ENCODE peak calls at places on chromosome 6, in seven cellular contexts. O, D, T, F, I, H and C are unnamed samples.

GRCh38 chr6:17352302-17352701 is 41.1 kb upstream of the CAP2 start:
- DNase-seq in O (no peak), D (no peak), T (no peak), F (no peak), I (no peak), H (no peak), C (no peak)

GRCh38 chr6:53975966-53976610 is 135.2 kb upstream of the MLIP start:
- DNase-seq in O (no peak), D (no peak), T (no peak), F (no peak), I (no peak), H (no peak), C (no peak)

GRCh38 chr6:166615059-166615770 is 11.8 kb downstream of the RPS6KA2 start:
- DNase-seq in O (no peak), D (no peak), T (no peak), F (no peak), I (no peak), H (no peak), C (no peak)

GRCh38 chr6:514396-514973 is 122.9 kb downstream of the IRF4 start:
- DNase-seq in O (no peak), D (no peak), T (no peak), F (no peak), I (no peak), H (no peak), C (no peak)

GRCh38 chr6:41789937-41790502 is 2.5 kb downstream of the TOMM6 start:
- DNase-seq in O (no peak), D (no peak), T (no peak), F (no peak), I (no peak), H (no peak), C (no peak)

GRCh38 chr6:144284753-144285547 is at the start of gene UTRN:
- DNase-seq in O (peak; percentile 74), D (peak; percentile 59), T (peak; percentile 73), F (peak; percentile 44), I (peak; percentile 71), H (peak; percentile 20), C (peak; percentile 86)

GRCh38 chr6:56334937-56335336 is 87.6 kb upstream of the COL21A1 start:
- DNase-seq in O (no peak), D (no peak), T (peak; percentile 23), F (no peak), I (no peak), H (no peak), C (no peak)

GRCh38 chr6:168333471-168333870 is 13.9 kb upstream of the DACT2 start:
- DNase-seq in O (no peak), D (no peak), T (no peak), F (no peak), I (no peak), H (no peak), C (no peak)

GRCh38 chr6:90136850-90137249 is 159.8 kb downstream of the BACH2 start:
- DNase-seq in O (no peak), D (no peak), T (no peak), F (no peak), I (no peak), H (no peak), C (no peak)

GRCh38 chr6:8415305-8415704 is 20.0 kb downstream of the SLC35B3 start:
- DNase-seq in O (no peak), D (no peak), T (no peak), F (no peak), I (no peak), H (no peak), C (no peak)

GRCh38 chr6:21595265-21595950 is 1.9 kb downstream of the SOX4 start:
- DNase-seq in O (peak; percentile 33), D (peak; percentile 65), T (peak; percentile 33), F (peak; percentile 40), I (peak; percentile 67), H (no peak), C (no peak)

GRCh38 chr6:29827579-29828470 is at the start of gene HLA-G:
- DNase-seq in O (no peak), D (peak; percentile 22), T (no peak), F (no peak), I (no peak), H (no peak), C (no peak)
- TF ChIP-seq CTCF in O (no peak), D (no peak), T (no peak), F (no peak), I (no peak), H (no peak), C (no peak)

GRCh38 chr6:136608991-136609390 is 58.8 kb upstream of the MAP7 start:
- DNase-seq in O (no peak), D (no peak), T (no peak), F (no peak), I (no peak), H (no peak), C (no peak)

GRCh38 chr6:136604928-136605485 is 54.8 kb upstream of the MAP7 start:
- DNase-seq in O (no peak), D (no peak), T (no peak), F (no peak), I (no peak), H (no peak), C (no peak)

GRCh38 chr6:136607932-136608772 is 57.9 kb upstream of the MAP7 start:
- DNase-seq in O (peak; percentile 65), D (peak; percentile 76), T (no peak), F (peak; percentile 53), I (peak; percentile 74), H (no peak), C (peak; percentile 72)

GRCh38 chr6:136609878-136610706 is 59.9 kb upstream of the MAP7 start:
- DNase-seq in O (no peak), D (no peak), T (peak; percentile 95), F (no peak), I (no peak), H (peak; percentile 51), C (no peak)

DNA sequence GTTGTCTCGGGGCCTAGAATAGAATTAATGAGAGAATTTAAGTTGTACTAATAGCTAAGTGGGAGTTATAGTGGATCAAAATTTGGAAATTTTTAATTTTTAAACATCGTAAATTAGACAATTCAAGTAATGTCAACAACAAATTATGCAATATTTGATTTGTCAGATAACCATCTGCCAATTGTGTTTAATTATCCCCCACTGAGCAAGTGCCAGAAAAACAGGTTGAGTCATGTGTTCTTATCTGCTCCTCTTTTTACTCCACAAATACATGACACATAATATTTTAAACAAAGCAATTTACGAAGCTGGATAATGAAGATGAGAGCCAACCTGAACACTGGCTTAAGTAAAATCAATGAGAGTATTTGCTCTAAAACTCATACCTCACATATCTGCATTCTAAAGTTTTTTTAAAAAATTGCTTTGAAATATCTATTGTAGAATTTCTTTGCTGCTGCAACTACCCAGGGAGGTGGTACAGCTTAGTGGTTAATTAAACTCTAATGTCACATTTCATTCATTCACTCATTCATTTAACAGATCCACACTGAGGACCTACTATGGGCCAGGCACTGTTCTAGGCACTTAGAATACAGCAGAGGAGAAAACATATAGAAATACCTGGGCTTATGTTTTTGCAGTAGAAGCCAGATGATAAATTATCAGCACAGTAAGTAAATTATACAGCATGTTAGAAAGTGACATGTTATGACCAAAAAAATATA is 57.1 kb upstream of the MAP7 start:
- DNase-seq in O (no peak), D (no peak), T (no peak), F (no peak), I (no peak), H (no peak), C (no peak)
- TF ChIP-seq CTCF in O (no peak), D (no peak), T (no peak), F (no peak), I (no peak), H (no peak), C (no peak)

GRCh38 chr6:146050168-146050567 is 21.3 kb downstream of the GRM1 start:
- DNase-seq in O (no peak), D (no peak), T (no peak), F (no peak), I (no peak), H (no peak), C (no peak)
- TF ChIP-seq CTCF in O (no peak), D (no peak), T (no peak), F (no peak), I (no peak), H (no peak), C (no peak)

GRCh38 chr6:5366941-5367340 is 105.6 kb downstream of the FARS2 start:
- DNase-seq in O (no peak), D (no peak), T (no peak), F (no peak), I (no peak), H (no peak), C (no peak)

GRCh38 chr6:5365430-5366195 is 104.3 kb downstream of the FARS2 start:
- DNase-seq in O (no peak), D (no peak), T (no peak), F (no peak), I (no peak), H (no peak), C (no peak)

GRCh38 chr6:5373430-5373829 is 112.1 kb downstream of the FARS2 start:
- DNase-seq in O (no peak), D (no peak), T (no peak), F (no peak), I (no peak), H (no peak), C (no peak)

GRCh38 chr6:5367510-5367909 is 106.2 kb downstream of the FARS2 start:
- DNase-seq in O (no peak), D (no peak), T (no peak), F (no peak), I (no peak), H (no peak), C (no peak)
- TF ChIP-seq CTCF in O (no peak), D (no peak), T (no peak), F (no peak), I (no peak), H (no peak), C (no peak)

GRCh38 chr6:31729979-31730630 is 1.0 kb upstream of the DDAH2 start:
- DNase-seq in O (peak; percentile 83), D (peak; percentile 88), T (peak; percentile 79), F (peak; percentile 78), I (peak; percentile 73), H (peak; percentile 65), C (peak; percentile 94)
- TF ChIP-seq CTCF in O (no peak), D (no peak), T (no peak), F (no peak), I (no peak), H (peak; percentile 15), C (no peak)

DNA sequence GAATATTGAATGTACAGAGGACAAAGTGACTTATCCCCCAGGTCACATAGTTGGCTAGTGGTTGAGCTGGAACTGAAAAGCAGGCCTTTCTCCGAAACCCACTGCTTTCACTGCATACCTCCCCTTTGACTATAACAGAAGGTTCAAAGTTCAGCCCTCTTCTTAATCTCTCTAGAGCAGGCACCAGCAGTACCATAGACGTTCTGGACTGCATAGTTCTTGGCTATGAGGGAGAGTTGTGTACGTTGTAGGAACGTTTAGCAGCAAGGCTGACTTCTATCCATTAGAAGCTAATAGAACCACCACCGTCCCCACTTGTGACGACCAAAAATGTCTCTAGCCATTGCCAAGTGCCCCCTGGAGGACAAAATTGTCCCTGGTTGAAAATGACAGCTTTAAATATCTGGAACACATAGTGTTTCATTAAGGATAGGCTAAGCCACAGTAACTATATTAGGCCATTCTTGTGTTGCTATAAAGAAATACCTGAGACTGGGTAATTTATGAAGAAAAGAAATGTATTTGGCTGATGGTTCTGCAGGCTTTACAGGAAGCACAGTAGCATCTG is 123.8 kb upstream of the MTHFD1L start:
- DNase-seq in O (peak; percentile 32), D (peak; percentile 71), T (no peak), F (no peak), I (no peak), H (no peak), C (no peak)
- TF ChIP-seq CTCF in O (peak; percentile 45), D (peak; percentile 82), T (no peak), F (peak; percentile 52), I (no peak), H (peak; percentile 12), C (peak; percentile 68)